ENCODE peak calls at places on chromosome 19, in ten cellular contexts. One of them, this sample, is unnamed.

GRCh38 chr19:49064768-49065611 is at the start of gene NTF4:
- DNase-seq in LNCaP clone FGC: no peak
- DNase-seq in kidney: peak; percentile 76
- DNase-seq in cardiac fibroblast: no peak
- DNase-seq in mammary epithelial cell: peak; percentile 51
- DNase-seq in sigmoid colon: no peak
- DNase-seq in RWPE2: peak; percentile 70
- DNase-seq in heart right ventricle: no peak
- DNase-seq in AG09309: no peak
- DNase-seq in AG10803: no peak
- DNase-seq in this sample: peak; percentile 21

GRCh38 chr19:4357921-4358326 is 14.6 kb downstream of the MPND start:
- DNase-seq in LNCaP clone FGC: no peak
- DNase-seq in sigmoid colon: peak; percentile 64
- DNase-seq in RWPE2: no peak
- DNase-seq in kidney: no peak
- DNase-seq in AG10803: no peak
- DNase-seq in heart right ventricle: no peak
- DNase-seq in AG09309: no peak
- DNase-seq in cardiac fibroblast: no peak
- DNase-seq in mammary epithelial cell: no peak
- DNase-seq in this sample: no peak

GRCh38 chr19:53085496-53085895 is 17.7 kb downstream of the ZNF160 start:
- DNase-seq in AG10803: no peak
- DNase-seq in mammary epithelial cell: no peak
- DNase-seq in sigmoid colon: no peak
- DNase-seq in kidney: no peak
- DNase-seq in RWPE2: no peak
- DNase-seq in cardiac fibroblast: no peak
- DNase-seq in LNCaP clone FGC: no peak
- DNase-seq in AG09309: no peak
- DNase-seq in heart right ventricle: no peak
- DNase-seq in this sample: no peak

GRCh38 chr19:57830071-57830602 is at the start of gene ZNF587B:
- DNase-seq in kidney: peak; percentile 85
- DNase-seq in RWPE2: no peak
- DNase-seq in cardiac fibroblast: peak; percentile 89
- DNase-seq in heart right ventricle: peak; percentile 78
- DNase-seq in AG10803: no peak
- DNase-seq in sigmoid colon: peak; percentile 75
- DNase-seq in LNCaP clone FGC: no peak
- DNase-seq in AG09309: no peak
- DNase-seq in mammary epithelial cell: peak; percentile 42
- DNase-seq in this sample: peak; percentile 89

GRCh38 chr19:18847516-18848463 is 16.0 kb downstream of the UPF1 start:
- DNase-seq in AG10803: peak; percentile 97
- DNase-seq in AG09309: peak; percentile 86
- DNase-seq in mammary epithelial cell: no peak
- DNase-seq in kidney: peak; percentile 83
- DNase-seq in heart right ventricle: no peak
- DNase-seq in LNCaP clone FGC: no peak
- DNase-seq in sigmoid colon: no peak
- DNase-seq in RWPE2: peak; percentile 44
- DNase-seq in cardiac fibroblast: peak; percentile 67
- DNase-seq in this sample: peak; percentile 18

GRCh38 chr19:28213476-28214082 is 999.4 kb downstream of the UQCRFS1 start:
- DNase-seq in kidney: no peak
- DNase-seq in AG09309: no peak
- DNase-seq in heart right ventricle: no peak
- DNase-seq in AG10803: peak; percentile 7
- DNase-seq in RWPE2: no peak
- DNase-seq in mammary epithelial cell: no peak
- DNase-seq in LNCaP clone FGC: no peak
- DNase-seq in cardiac fibroblast: peak; percentile 8
- DNase-seq in sigmoid colon: no peak
- DNase-seq in this sample: no peak

GRCh38 chr19:5498817-5499535 is 43.8 kb downstream of the ZNRF4 start:
- DNase-seq in sigmoid colon: no peak
- DNase-seq in cardiac fibroblast: no peak
- DNase-seq in AG10803: no peak
- DNase-seq in AG09309: no peak
- DNase-seq in mammary epithelial cell: no peak
- DNase-seq in LNCaP clone FGC: no peak
- DNase-seq in kidney: no peak
- DNase-seq in heart right ventricle: no peak
- DNase-seq in RWPE2: no peak
- DNase-seq in this sample: no peak

GRCh38 chr19:33219261-33219812 is 6.3 kb downstream of the SLC7A10 start:
- DNase-seq in AG09309: no peak
- DNase-seq in kidney: no peak
- DNase-seq in heart right ventricle: no peak
- DNase-seq in AG10803: no peak
- DNase-seq in cardiac fibroblast: peak; percentile 4
- DNase-seq in LNCaP clone FGC: no peak
- DNase-seq in RWPE2: no peak
- DNase-seq in sigmoid colon: no peak
- DNase-seq in mammary epithelial cell: peak; percentile 68
- DNase-seq in this sample: no peak

DNA sequence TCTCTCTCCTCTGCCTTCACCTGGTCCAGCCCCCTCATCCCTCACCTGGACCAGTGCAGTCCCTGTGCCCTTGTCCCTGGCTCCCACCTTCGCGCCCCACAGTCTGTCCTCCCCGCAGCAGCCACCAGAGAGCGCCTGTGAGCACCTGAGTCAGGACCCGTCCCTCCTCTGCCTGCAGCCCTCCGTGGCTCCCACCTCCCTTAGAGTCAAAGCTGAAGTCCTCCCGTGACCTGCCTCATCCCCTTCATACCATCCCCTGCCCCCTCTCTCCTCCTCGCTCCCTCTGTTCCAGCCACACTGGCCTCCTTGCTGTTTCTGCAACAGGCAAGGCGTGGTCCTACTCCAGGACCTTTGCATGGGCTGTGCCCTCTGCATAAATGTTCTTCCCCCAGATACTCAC is 10.3 kb downstream of the CELF5 start:
- DNase-seq in kidney: no peak
- DNase-seq in AG10803: no peak
- DNase-seq in mammary epithelial cell: no peak
- DNase-seq in LNCaP clone FGC: no peak
- DNase-seq in sigmoid colon: no peak
- DNase-seq in RWPE2: no peak
- DNase-seq in AG09309: no peak
- DNase-seq in cardiac fibroblast: no peak
- DNase-seq in heart right ventricle: no peak
- DNase-seq in this sample: no peak
- TF ChIP-seq CTCF in kidney: no peak
- TF ChIP-seq CTCF in AG10803: peak; percentile 16
- TF ChIP-seq CTCF in mammary epithelial cell: peak; percentile 36
- TF ChIP-seq CTCF in LNCaP clone FGC: peak; percentile 23
- TF ChIP-seq CTCF in sigmoid colon: no peak
- TF ChIP-seq CTCF in RWPE2: no peak
- TF ChIP-seq CTCF in AG09309: peak; percentile 37
- TF ChIP-seq CTCF in cardiac fibroblast: peak; percentile 38
- TF ChIP-seq CTCF in heart right ventricle: no peak
- TF ChIP-seq CTCF in this sample: peak; percentile 17

GRCh38 chr19:11698231-11698630 is 40.5 kb downstream of the ZNF823 start:
- DNase-seq in RWPE2: no peak
- DNase-seq in sigmoid colon: no peak
- DNase-seq in LNCaP clone FGC: no peak
- DNase-seq in kidney: no peak
- DNase-seq in AG10803: no peak
- DNase-seq in mammary epithelial cell: no peak
- DNase-seq in heart right ventricle: no peak
- DNase-seq in cardiac fibroblast: no peak
- DNase-seq in AG09309: no peak
- DNase-seq in this sample: no peak

GRCh38 chr19:11694533-11695439 is 44.0 kb downstream of the ZNF823 start:
- DNase-seq in cardiac fibroblast: peak; percentile 92
- DNase-seq in mammary epithelial cell: peak; percentile 86
- DNase-seq in AG10803: peak; percentile 89
- DNase-seq in RWPE2: peak; percentile 91
- DNase-seq in AG09309: peak; percentile 52
- DNase-seq in sigmoid colon: peak; percentile 97
- DNase-seq in heart right ventricle: peak; percentile 96
- DNase-seq in LNCaP clone FGC: peak; percentile 86
- DNase-seq in kidney: peak; percentile 97
- DNase-seq in this sample: peak; percentile 91

GRCh38 chr19:11692127-11692790 is 46.5 kb downstream of the ZNF823 start:
- DNase-seq in kidney: no peak
- DNase-seq in heart right ventricle: no peak
- DNase-seq in AG09309: no peak
- DNase-seq in cardiac fibroblast: no peak
- DNase-seq in sigmoid colon: no peak
- DNase-seq in RWPE2: no peak
- DNase-seq in AG10803: no peak
- DNase-seq in LNCaP clone FGC: no peak
- DNase-seq in mammary epithelial cell: no peak
- DNase-seq in this sample: no peak

GRCh38 chr19:11697284-11697855 is 41.4 kb downstream of the ZNF823 start:
- DNase-seq in LNCaP clone FGC: no peak
- DNase-seq in kidney: no peak
- DNase-seq in RWPE2: no peak
- DNase-seq in mammary epithelial cell: no peak
- DNase-seq in AG09309: no peak
- DNase-seq in cardiac fibroblast: no peak
- DNase-seq in heart right ventricle: no peak
- DNase-seq in sigmoid colon: no peak
- DNase-seq in AG10803: peak; percentile 16
- DNase-seq in this sample: no peak

DNA sequence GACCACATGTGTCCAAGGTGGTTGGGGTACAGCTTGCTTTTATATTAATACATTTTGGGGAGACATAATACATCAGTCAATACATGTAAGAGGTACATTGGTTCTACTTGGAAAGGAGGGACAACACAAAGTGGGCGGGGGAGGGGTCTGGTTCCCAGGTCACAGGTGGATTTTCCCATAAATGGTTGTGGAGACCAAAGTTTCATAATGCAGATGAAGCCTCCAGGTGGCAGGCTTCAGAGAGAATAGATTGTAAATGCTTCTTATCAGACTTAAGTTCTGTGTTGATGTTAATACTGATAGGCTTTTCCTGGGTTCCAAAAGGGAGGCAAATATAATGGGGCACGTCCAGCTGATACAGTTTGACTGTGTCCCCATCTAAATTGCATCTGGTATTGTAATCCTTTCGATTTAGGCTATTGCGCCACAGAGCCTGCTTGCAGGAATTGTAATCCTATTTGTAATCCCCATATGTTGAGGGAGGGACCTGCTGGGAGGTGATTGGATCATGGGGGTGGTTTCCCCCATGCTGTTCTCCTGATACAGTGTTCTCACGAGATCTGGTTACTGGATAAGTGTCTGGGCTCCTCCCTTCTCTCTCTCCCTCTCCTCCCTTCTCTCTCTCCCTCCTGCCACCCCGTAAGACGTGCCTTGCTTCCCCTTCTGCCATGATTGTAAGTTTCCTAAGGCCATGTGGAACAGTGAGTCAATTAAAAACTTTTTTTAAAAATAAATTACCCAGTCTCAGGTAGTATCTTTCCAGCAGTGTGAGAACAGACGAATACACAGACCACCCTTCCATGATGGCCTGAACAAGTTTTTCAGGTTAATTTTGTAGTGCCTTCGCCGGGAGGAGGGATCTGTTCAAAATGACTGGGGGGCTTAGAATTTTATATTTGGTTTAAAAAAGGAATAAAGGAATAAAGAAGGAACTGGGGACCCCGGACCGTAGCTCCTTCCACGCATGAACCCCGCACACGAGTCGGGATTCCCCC is 44.9 kb downstream of the ZNF823 start:
- DNase-seq in AG10803: peak; percentile 93
- DNase-seq in heart right ventricle: no peak
- DNase-seq in sigmoid colon: no peak
- DNase-seq in RWPE2: no peak
- DNase-seq in kidney: no peak
- DNase-seq in LNCaP clone FGC: peak; percentile 35
- DNase-seq in mammary epithelial cell: peak; percentile 70
- DNase-seq in AG09309: peak; percentile 54
- DNase-seq in cardiac fibroblast: peak; percentile 74
- DNase-seq in this sample: peak; percentile 59
- H3K4me3 ChIP-seq in AG10803: peak overlapping the region; percentile 88
- H3K4me3 ChIP-seq in heart right ventricle: peak overlapping the region; percentile 77
- H3K4me3 ChIP-seq in sigmoid colon: peak overlapping the region; percentile 79
- H3K4me3 ChIP-seq in RWPE2: peak overlapping the region; percentile 88
- H3K4me3 ChIP-seq in kidney: peak overlapping the region; percentile 84
- H3K4me3 ChIP-seq in LNCaP clone FGC: peak overlapping the region; percentile 74
- H3K4me3 ChIP-seq in mammary epithelial cell: peak overlapping the region; percentile 61
- H3K4me3 ChIP-seq in AG09309: peak overlapping the region; percentile 64
- H3K4me3 ChIP-seq in cardiac fibroblast: peak overlapping the region; percentile 83
- H3K4me3 ChIP-seq in this sample: peak overlapping the region; percentile 80

DNA sequence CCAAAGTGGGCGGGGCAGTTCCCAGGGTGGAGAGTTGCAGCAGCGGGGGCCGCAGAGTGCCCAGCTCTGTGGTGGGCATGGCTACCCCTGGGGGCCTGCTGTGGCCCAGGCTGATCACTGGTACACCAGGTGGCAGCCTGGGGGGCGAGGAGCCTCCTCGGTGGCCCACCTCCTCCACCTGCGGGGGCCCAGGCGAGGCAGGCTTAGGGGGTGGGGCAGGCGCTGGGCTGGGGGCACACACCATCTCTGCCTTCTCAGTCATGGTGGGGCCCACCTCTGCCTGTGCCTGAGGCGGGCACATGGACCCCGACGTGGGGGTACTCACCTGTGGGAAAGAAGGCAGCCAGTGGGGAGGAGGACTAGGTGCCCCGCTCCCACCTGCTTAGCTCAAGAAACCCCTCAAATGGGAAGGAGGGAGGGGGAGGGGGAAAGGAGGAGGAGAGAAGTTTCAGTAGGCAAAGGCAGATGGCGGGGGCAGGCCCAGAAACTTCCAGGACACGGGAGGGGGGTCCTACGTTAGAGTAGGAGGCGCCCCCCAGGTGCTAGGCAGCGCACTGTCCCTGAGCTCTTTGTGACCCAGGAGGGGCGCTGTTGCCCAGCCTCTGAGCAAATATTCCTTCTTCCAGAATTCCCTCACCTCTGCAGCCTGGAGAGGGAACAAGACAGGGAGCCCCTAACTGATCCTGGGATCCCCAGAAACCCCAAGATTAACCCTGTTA is 1.6 kb downstream of the LYL1 start:
- DNase-seq in mammary epithelial cell: no peak
- DNase-seq in AG10803: no peak
- DNase-seq in cardiac fibroblast: no peak
- DNase-seq in kidney: no peak
- DNase-seq in AG09309: no peak
- DNase-seq in LNCaP clone FGC: no peak
- DNase-seq in heart right ventricle: no peak
- DNase-seq in RWPE2: no peak
- DNase-seq in sigmoid colon: no peak
- DNase-seq in this sample: no peak
- TF ChIP-seq CTCF in mammary epithelial cell: peak; percentile 22
- TF ChIP-seq CTCF in AG10803: peak; percentile 31
- TF ChIP-seq CTCF in cardiac fibroblast: peak; percentile 28
- TF ChIP-seq CTCF in kidney: peak; percentile 17
- TF ChIP-seq CTCF in AG09309: peak; percentile 43
- TF ChIP-seq CTCF in LNCaP clone FGC: no peak
- TF ChIP-seq CTCF in heart right ventricle: peak; percentile 54
- TF ChIP-seq CTCF in RWPE2: no peak
- TF ChIP-seq CTCF in sigmoid colon: no peak
- TF ChIP-seq CTCF in this sample: peak; percentile 21

GRCh38 chr19:513368-514165 is 6.3 kb downstream of the TPGS1 start:
- DNase-seq in heart right ventricle: no peak
- DNase-seq in AG09309: no peak
- DNase-seq in mammary epithelial cell: no peak
- DNase-seq in sigmoid colon: no peak
- DNase-seq in RWPE2: no peak
- DNase-seq in LNCaP clone FGC: no peak
- DNase-seq in AG10803: no peak
- DNase-seq in kidney: no peak
- DNase-seq in cardiac fibroblast: no peak
- DNase-seq in this sample: no peak

GRCh38 chr19:508204-509150 is 1.2 kb downstream of the TPGS1 start:
- DNase-seq in heart right ventricle: no peak
- DNase-seq in kidney: no peak
- DNase-seq in AG09309: no peak
- DNase-seq in AG10803: no peak
- DNase-seq in mammary epithelial cell: no peak
- DNase-seq in cardiac fibroblast: no peak
- DNase-seq in LNCaP clone FGC: no peak
- DNase-seq in sigmoid colon: peak; percentile 66
- DNase-seq in RWPE2: no peak
- DNase-seq in this sample: no peak

GRCh38 chr19:512548-513365 is 5.5 kb downstream of the TPGS1 start:
- DNase-seq in LNCaP clone FGC: no peak
- DNase-seq in sigmoid colon: no peak
- DNase-seq in mammary epithelial cell: no peak
- DNase-seq in AG09309: no peak
- DNase-seq in kidney: no peak
- DNase-seq in AG10803: no peak
- DNase-seq in cardiac fibroblast: no peak
- DNase-seq in RWPE2: no peak
- DNase-seq in heart right ventricle: no peak
- DNase-seq in this sample: no peak

GRCh38 chr19:510606-511100 is 3.4 kb downstream of the TPGS1 start:
- DNase-seq in mammary epithelial cell: peak; percentile 66
- DNase-seq in AG10803: peak; percentile 74
- DNase-seq in sigmoid colon: peak; percentile 88
- DNase-seq in kidney: peak; percentile 92
- DNase-seq in cardiac fibroblast: peak; percentile 89
- DNase-seq in heart right ventricle: peak; percentile 76
- DNase-seq in LNCaP clone FGC: no peak
- DNase-seq in RWPE2: no peak
- DNase-seq in AG09309: no peak
- DNase-seq in this sample: peak; percentile 92

GRCh38 chr19:511101-511841 is 4.0 kb downstream of the TPGS1 start:
- DNase-seq in kidney: no peak
- DNase-seq in mammary epithelial cell: peak; percentile 67
- DNase-seq in sigmoid colon: peak; percentile 86
- DNase-seq in cardiac fibroblast: peak; percentile 42
- DNase-seq in AG10803: no peak
- DNase-seq in AG09309: no peak
- DNase-seq in LNCaP clone FGC: no peak
- DNase-seq in RWPE2: no peak
- DNase-seq in heart right ventricle: no peak
- DNase-seq in this sample: peak; percentile 72
- H3K4me3 ChIP-seq in kidney: no peak overlapping the region
- H3K4me3 ChIP-seq in mammary epithelial cell: no peak overlapping the region
- H3K4me3 ChIP-seq in sigmoid colon: no peak overlapping the region
- H3K4me3 ChIP-seq in cardiac fibroblast: no peak overlapping the region
- H3K4me3 ChIP-seq in AG10803: no peak overlapping the region
- H3K4me3 ChIP-seq in AG09309: no peak overlapping the region
- H3K4me3 ChIP-seq in LNCaP clone FGC: no peak overlapping the region
- H3K4me3 ChIP-seq in RWPE2: no peak overlapping the region
- H3K4me3 ChIP-seq in heart right ventricle: peak overlapping the region; percentile 46
- H3K4me3 ChIP-seq in this sample: no peak overlapping the region